ENCODE peak calls at places on chromosome 1, in seven cellular contexts. K is fibroblast of lung, L is astrocyte of the spinal cord, Z is Panc1, C is stomach, A is cardiac muscle cell, R is heart right ventricle. V is an unnamed sample.

GRCh38 chr1:154176341-154176740 is 15.6 kb downstream of the TPM3 start:
- DNase-seq in K (peak), L (peak), Z (no peak), C (no peak), A (peak), R (no peak), V (no peak)

GRCh38 chr1:8516278-8516777 is 198.4 kb downstream of the SLC45A1 start:
- DNase-seq in K (no peak), L (no peak), Z (no peak), C (no peak), A (no peak), R (no peak), V (no peak)

GRCh38 chr1:32872189-32872898 is 1.6 kb upstream of the FNDC5 start:
- DNase-seq in K (peak), L (peak), Z (no peak), C (peak), A (peak), R (peak), V (peak)

GRCh38 chr1:44808063-44808937 is at the start of gene BTBD19:
- DNase-seq in K (peak), L (peak), Z (no peak), C (peak), A (peak), R (peak), V (no peak)

GRCh38 chr1:27487927-27488522 is 1.9 kb downstream of the WASF2 start:
- DNase-seq in K (peak), L (no peak), Z (no peak), C (no peak), A (peak), R (no peak), V (peak)

GRCh38 chr1:212478467-212479025 is 45.8 kb downstream of the NENF start:
- DNase-seq in K (no peak), L (peak), Z (no peak), C (no peak), A (no peak), R (no peak), V (no peak)

GRCh38 chr1:19404748-19405147 is 80.6 kb downstream of the CAPZB start:
- DNase-seq in K (no peak), L (no peak), Z (no peak), C (no peak), A (no peak), R (no peak), V (no peak)

GRCh38 chr1:113616201-113616600 is 143.1 kb downstream of the PHTF1 start:
- DNase-seq in K (peak), L (peak), Z (no peak), C (no peak), A (no peak), R (no peak), V (no peak)

GRCh38 chr1:3630161-3630611 is 5.4 kb downstream of the TPRG1L start:
- DNase-seq in K (no peak), L (no peak), Z (no peak), C (no peak), A (no peak), R (no peak), V (no peak)

GRCh38 chr1:67791261-67791660 is 42.0 kb downstream of the GNG12 start:
- DNase-seq in K (no peak), L (no peak), Z (no peak), C (no peak), A (peak), R (no peak), V (no peak)

GRCh38 chr1:53893999-53894636 is at the start of gene DIO1:
- DNase-seq in K (no peak), L (no peak), Z (no peak), C (no peak), A (no peak), R (no peak), V (no peak)

GRCh38 chr1:166947398-166948043 is 27.8 kb downstream of the ILDR2 start:
- DNase-seq in K (peak), L (peak), Z (no peak), C (peak), A (peak), R (peak), V (peak)

GRCh38 chr1:51345300-51345687 is 14.9 kb upstream of the TTC39A start:
- DNase-seq in K (no peak), L (no peak), Z (no peak), C (no peak), A (no peak), R (no peak), V (no peak)

GRCh38 chr1:70504821-70505193 is 93.7 kb downstream of the CTH start:
- DNase-seq in K (peak), L (peak), Z (no peak), C (no peak), A (peak), R (no peak), V (peak)

GRCh38 chr1:216665381-216665780 is 57.8 kb downstream of the ESRRG start:
- DNase-seq in K (peak), L (no peak), Z (no peak), C (no peak), A (peak), R (no peak), V (no peak)

GRCh38 chr1:19922015-19922688 is 1.3 kb downstream of the PLA2G2E start:
- DNase-seq in K (no peak), L (no peak), Z (no peak), C (no peak), A (no peak), R (no peak), V (no peak)

GRCh38 chr1:66556161-66556611 is 22.2 kb downstream of the SGIP1 start:
- DNase-seq in K (no peak), L (no peak), Z (no peak), C (no peak), A (no peak), R (no peak), V (no peak)

GRCh38 chr1:15153842-15154479 is 414 bp downstream of the TMEM51 start:
- DNase-seq in K (peak), L (peak), Z (no peak), C (peak), A (peak), R (peak), V (no peak)
- TF ChIP-seq CTCF in K (peak), L (peak), Z (peak), C (no peak), A (peak), R (peak), V (peak)

GRCh38 chr1:221725683-221726330 is 16.1 kb downstream of the DUSP10 start:
- DNase-seq in K (peak), L (peak), Z (no peak), C (no peak), A (peak), R (no peak), V (no peak)
- H3K4me3 ChIP-seq in K (no peak), L (no peak), Z (no peak), C (no peak), A (no peak), R (no peak), V (peak)

GRCh38 chr1:65147424-65148177 is 402 bp upstream of the AK4 start:
- DNase-seq in K (no peak), L (peak), Z (no peak), C (peak), A (peak), R (peak), V (peak)

GRCh38 chr1:65149391-65149729 is 1.4 kb downstream of the AK4 start:
- DNase-seq in K (no peak), L (no peak), Z (no peak), C (no peak), A (no peak), R (no peak), V (no peak)

GRCh38 chr1:65149753-65150463 is 1.9 kb downstream of the AK4 start:
- DNase-seq in K (no peak), L (no peak), Z (no peak), C (no peak), A (no peak), R (no peak), V (no peak)

GRCh38 chr1:65146908-65147423 is 1.0 kb upstream of the AK4 start:
- DNase-seq in K (no peak), L (peak), Z (no peak), C (no peak), A (no peak), R (no peak), V (no peak)

DNA sequence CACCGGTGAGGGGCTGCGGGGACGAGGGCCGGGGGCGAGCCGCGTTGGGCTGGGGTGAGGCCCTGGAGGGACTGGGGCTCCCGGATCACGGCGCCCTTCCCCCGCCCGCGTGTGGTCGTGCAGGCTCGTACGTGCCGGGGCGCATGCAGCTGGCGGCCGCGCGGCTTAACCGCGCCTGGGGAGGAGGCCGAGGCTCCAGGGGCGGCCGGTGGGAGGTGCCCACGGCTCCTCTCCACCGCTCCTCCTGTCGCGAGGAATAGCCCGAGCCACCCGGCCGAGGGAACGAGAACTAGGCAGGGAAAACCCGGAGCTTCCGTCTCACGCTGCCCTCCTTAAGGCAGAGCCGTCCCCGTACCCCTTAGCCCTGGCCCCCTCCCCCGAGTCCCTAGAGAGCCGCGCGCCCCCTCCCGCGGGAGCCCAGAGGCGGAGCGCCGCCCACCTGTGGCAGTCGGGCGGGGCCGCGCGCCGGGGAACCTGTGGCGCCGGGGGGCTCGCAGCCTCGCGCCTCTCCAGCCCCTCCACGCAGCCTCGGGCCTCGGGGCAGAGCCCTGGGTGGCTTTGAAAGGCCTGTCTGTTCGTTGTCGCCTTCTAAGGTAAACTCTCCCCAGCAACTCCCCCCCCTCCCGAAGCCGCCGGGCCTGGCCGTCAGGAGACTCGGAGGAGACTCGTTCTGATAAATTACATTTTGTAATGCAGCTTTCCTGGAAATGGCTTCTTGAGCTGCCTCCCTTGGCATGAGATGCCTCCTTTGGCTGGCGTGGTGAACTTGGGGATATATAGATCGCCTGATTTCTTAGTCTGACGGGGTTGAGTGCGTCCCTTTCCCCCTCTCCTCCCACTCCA is 766 bp downstream of the AK4 start:
- DNase-seq in K (peak), L (peak), Z (no peak), C (no peak), A (peak), R (peak), V (peak)
- TF ChIP-seq CTCF in K (no peak), L (no peak), Z (no peak), C (no peak), A (no peak), R (no peak), V (no peak)

DNA sequence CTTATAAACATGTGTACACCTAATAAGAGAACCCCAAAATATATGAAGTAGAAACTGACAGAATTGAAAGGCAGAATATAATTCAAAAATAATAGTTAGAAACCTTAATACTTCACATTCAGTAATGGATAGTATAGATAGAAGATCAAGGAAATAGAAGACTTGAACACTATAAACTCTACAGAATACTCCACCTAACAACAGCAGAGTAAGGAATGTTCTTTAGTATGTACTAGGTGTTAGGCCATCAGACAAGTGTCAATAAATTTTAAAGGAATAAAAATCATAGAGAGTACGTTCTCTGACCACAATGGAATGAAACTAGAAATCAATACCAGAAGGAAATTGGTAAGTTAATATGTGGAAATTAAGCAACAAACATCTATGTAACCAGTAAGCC is 16.6 kb downstream of the ZNF644 start:
- DNase-seq in K (no peak), L (no peak), Z (no peak), C (no peak), A (no peak), R (no peak), V (no peak)
- H3K4me3 ChIP-seq in K (no peak), L (no peak), Z (no peak), C (no peak), A (no peak), R (no peak), V (no peak)

GRCh38 chr1:116078699-116079223 is 32.4 kb upstream of the MAB21L3 start:
- DNase-seq in K (no peak), L (no peak), Z (no peak), C (no peak), A (no peak), R (no peak), V (no peak)
- TF ChIP-seq CTCF in K (no peak), L (no peak), Z (no peak), C (no peak), A (no peak), R (no peak), V (no peak)

GRCh38 chr1:11802616-11802972 is 3.2 kb downstream of the MTHFR start:
- DNase-seq in K (no peak), L (no peak), Z (no peak), C (no peak), A (no peak), R (no peak), V (no peak)

GRCh38 chr1:11800391-11800755 is 5.4 kb downstream of the MTHFR start:
- DNase-seq in K (no peak), L (no peak), Z (no peak), C (no peak), A (no peak), R (no peak), V (no peak)

GRCh38 chr1:11799099-11799498 is 6.7 kb downstream of the MTHFR start:
- DNase-seq in K (no peak), L (no peak), Z (no peak), C (no peak), A (no peak), R (no peak), V (no peak)

GRCh38 chr1:11799896-11800295 is 5.9 kb downstream of the MTHFR start:
- DNase-seq in K (no peak), L (no peak), Z (no peak), C (no peak), A (no peak), R (no peak), V (no peak)

DNA sequence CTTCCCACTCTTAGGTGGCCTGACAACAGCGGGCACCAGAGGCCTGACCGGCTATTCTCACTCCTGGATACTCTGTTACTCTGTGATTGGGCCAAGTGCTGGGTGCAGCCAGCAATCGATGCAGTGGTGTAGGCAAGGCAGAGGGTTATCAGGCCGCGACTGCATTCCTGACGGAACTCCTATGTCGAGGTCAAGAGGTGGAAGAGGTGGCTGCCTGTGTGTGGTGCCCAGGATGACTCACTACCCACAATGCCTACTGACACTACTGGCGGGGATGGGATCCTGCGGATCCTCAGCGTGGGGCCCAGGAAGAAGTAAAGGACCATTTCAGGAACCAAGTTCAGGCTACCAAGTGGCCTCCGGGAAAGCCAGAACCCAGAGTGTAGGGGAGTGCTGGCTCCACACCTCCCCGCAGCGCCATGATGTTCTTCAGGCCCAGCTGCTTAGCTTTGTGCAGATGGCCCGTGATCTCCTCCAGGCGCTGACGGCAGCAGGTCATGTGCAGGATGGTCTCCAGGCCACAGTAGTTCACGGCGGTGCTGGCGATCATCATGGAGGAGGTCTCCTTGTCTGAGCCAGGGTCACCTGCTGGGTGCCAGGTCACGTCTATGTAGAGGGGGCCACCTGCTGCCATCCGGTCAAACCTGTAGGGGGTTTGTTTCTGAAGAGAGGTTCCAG is 4.9 kb downstream of the MTHFR start:
- DNase-seq in K (no peak), L (no peak), Z (no peak), C (no peak), A (no peak), R (no peak), V (no peak)
- H3K4me3 ChIP-seq in K (peak), L (no peak), Z (no peak), C (peak), A (no peak), R (peak), V (no peak)

V was measured in GM12865.